ENCODE peak calls at places on chromosomes 1 and 21, in five cellular contexts. One of them, this sample, is unnamed.

GRCh38 chr1:203672354-203672753 is 45.7 kb downstream of the ATP2B4 start:
- DNase-seq in GM12878: no peak
- DNase-seq in HCT116: no peak
- DNase-seq in H1: no peak
- DNase-seq in HepG2: no peak
- DNase-seq in this sample: no peak

GRCh38 chr1:244796719-244797406 is 38.6 kb upstream of the COX20 start:
- DNase-seq in GM12878: no peak
- DNase-seq in HepG2: peak
- DNase-seq in H1: no peak
- DNase-seq in HCT116: peak
- DNase-seq in this sample: peak

GRCh38 chr1:171742577-171742922 is 685 bp upstream of the VAMP4 start:
- DNase-seq in H1: no peak
- DNase-seq in HCT116: no peak
- DNase-seq in GM12878: no peak
- DNase-seq in HepG2: no peak
- DNase-seq in this sample: peak

GRCh38 chr21:33767236-33767635 is 124.9 kb downstream of the ITSN1 start:
- DNase-seq in HCT116: no peak
- DNase-seq in GM12878: no peak
- DNase-seq in HepG2: no peak
- DNase-seq in H1: no peak
- DNase-seq in this sample: no peak

GRCh38 chr21:37373539-37373938 is 7.0 kb downstream of the DYRK1A start:
- DNase-seq in H1: no peak
- DNase-seq in GM12878: no peak
- DNase-seq in HepG2: no peak
- DNase-seq in HCT116: no peak
- DNase-seq in this sample: peak

GRCh38 chr1:164707868-164708331 is 148.9 kb downstream of the PBX1 start:
- DNase-seq in GM12878: no peak
- DNase-seq in H1: no peak
- DNase-seq in HepG2: no peak
- DNase-seq in HCT116: peak
- DNase-seq in this sample: no peak

GRCh38 chr1:41664861-41665640 is 180.6 kb upstream of the EDN2 start:
- DNase-seq in HCT116: peak
- DNase-seq in HepG2: no peak
- DNase-seq in H1: peak
- DNase-seq in GM12878: no peak
- DNase-seq in this sample: no peak

GRCh38 chr1:111354584-111354983 is 63.9 kb downstream of the CHIA start:
- DNase-seq in HepG2: no peak
- DNase-seq in GM12878: no peak
- DNase-seq in HCT116: no peak
- DNase-seq in H1: no peak
- DNase-seq in this sample: no peak

GRCh38 chr1:111302374-111302773 is 11.7 kb downstream of the CHIA start:
- DNase-seq in GM12878: no peak
- DNase-seq in H1: no peak
- DNase-seq in HepG2: no peak
- DNase-seq in HCT116: no peak
- DNase-seq in this sample: no peak

GRCh38 chr21:37461494-37461893 is 94.9 kb downstream of the DYRK1A start:
- DNase-seq in HepG2: no peak
- DNase-seq in HCT116: no peak
- DNase-seq in H1: no peak
- DNase-seq in GM12878: peak
- DNase-seq in this sample: no peak

GRCh38 chr1:100530901-100531487 is 6.9 kb upstream of the GPR88 start:
- DNase-seq in GM12878: peak
- DNase-seq in H1: no peak
- DNase-seq in HepG2: no peak
- DNase-seq in HCT116: no peak
- DNase-seq in this sample: no peak

GRCh38 chr1:19612516-19612915 is 31.6 kb upstream of the NBL1 start:
- DNase-seq in GM12878: no peak
- DNase-seq in HCT116: no peak
- DNase-seq in HepG2: no peak
- DNase-seq in H1: no peak
- DNase-seq in this sample: peak

GRCh38 chr1:64983110-64983509 is 16.8 kb upstream of the JAK1 start:
- DNase-seq in HCT116: no peak
- DNase-seq in HepG2: peak
- DNase-seq in H1: no peak
- DNase-seq in GM12878: no peak
- DNase-seq in this sample: no peak

GRCh38 chr21:32812035-32812434 is 40.5 kb upstream of the PAXBP1 start:
- DNase-seq in GM12878: no peak
- DNase-seq in HepG2: no peak
- DNase-seq in H1: no peak
- DNase-seq in HCT116: no peak
- DNase-seq in this sample: no peak

GRCh38 chr1:151972533-151973270 is 21.0 kb downstream of the S100A10 start:
- DNase-seq in HCT116: peak
- DNase-seq in H1: no peak
- DNase-seq in GM12878: no peak
- DNase-seq in HepG2: no peak
- DNase-seq in this sample: peak

GRCh38 chr1:93629101-93630059 is 52.3 kb downstream of the BCAR3 start:
- DNase-seq in HepG2: peak
- DNase-seq in H1: no peak
- DNase-seq in GM12878: peak
- DNase-seq in HCT116: peak
- DNase-seq in this sample: peak

GRCh38 chr1:168623838-168624237 is 47.4 kb downstream of the XCL1 start:
- DNase-seq in HepG2: no peak
- DNase-seq in HCT116: no peak
- DNase-seq in H1: no peak
- DNase-seq in GM12878: no peak
- DNase-seq in this sample: no peak

GRCh38 chr1:41483960-41484844 is at the start of gene EDN2:
- DNase-seq in H1: no peak
- DNase-seq in GM12878: no peak
- DNase-seq in HCT116: no peak
- DNase-seq in HepG2: no peak
- DNase-seq in this sample: no peak

GRCh38 chr1:9628541-9629444 is 22.7 kb upstream of the PIK3CD start:
- DNase-seq in HCT116: no peak
- DNase-seq in HepG2: no peak
- DNase-seq in GM12878: peak
- DNase-seq in H1: no peak
- DNase-seq in this sample: no peak

GRCh38 chr21:37292946-37293345 is 25.8 kb upstream of the VPS26C start:
- DNase-seq in GM12878: no peak
- DNase-seq in HepG2: no peak
- DNase-seq in H1: no peak
- DNase-seq in HCT116: no peak
- DNase-seq in this sample: no peak

GRCh38 chr1:36093919-36094318 is 5.2 kb downstream of the ADPRS start:
- DNase-seq in HCT116: no peak
- DNase-seq in HepG2: no peak
- DNase-seq in GM12878: no peak
- DNase-seq in H1: no peak
- DNase-seq in this sample: no peak

GRCh38 chr1:27522148-27522859 is 32.3 kb upstream of the WASF2 start:
- DNase-seq in HCT116: no peak
- DNase-seq in H1: no peak
- DNase-seq in GM12878: no peak
- DNase-seq in HepG2: peak
- DNase-seq in this sample: no peak

GRCh38 chr1:113074237-113074636 is 1.2 kb downstream of the LRIG2 start:
- DNase-seq in HCT116: no peak
- DNase-seq in GM12878: peak
- DNase-seq in HepG2: no peak
- DNase-seq in H1: no peak
- DNase-seq in this sample: no peak

GRCh38 chr1:63063367-63063766 is 259.0 kb upstream of the FOXD3 start:
- DNase-seq in HepG2: no peak
- DNase-seq in H1: no peak
- DNase-seq in HCT116: no peak
- DNase-seq in GM12878: no peak
- DNase-seq in this sample: no peak

GRCh38 chr1:231170875-231171274 is 9.0 kb downstream of the TRIM67 start:
- DNase-seq in HCT116: no peak
- DNase-seq in H1: no peak
- DNase-seq in HepG2: peak
- DNase-seq in GM12878: no peak
- DNase-seq in this sample: peak

GRCh38 chr1:84103197-84103992 is 40.7 kb upstream of the PRKACB start:
- DNase-seq in GM12878: no peak
- DNase-seq in HCT116: peak
- DNase-seq in HepG2: peak
- DNase-seq in H1: no peak
- DNase-seq in this sample: peak

GRCh38 chr1:180765156-180765555 is 133.3 kb downstream of the XPR1 start:
- DNase-seq in H1: no peak
- DNase-seq in HepG2: no peak
- DNase-seq in GM12878: no peak
- DNase-seq in HCT116: no peak
- DNase-seq in this sample: no peak

GRCh38 chr1:218112862-218113261 is 172.2 kb upstream of the RRP15 start:
- DNase-seq in HCT116: peak
- DNase-seq in GM12878: no peak
- DNase-seq in H1: no peak
- DNase-seq in HepG2: no peak
- DNase-seq in this sample: no peak

GRCh38 chr21:26732442-26733221 is 112.6 kb downstream of the ADAMTS1 start:
- DNase-seq in H1: peak
- DNase-seq in GM12878: no peak
- DNase-seq in HCT116: no peak
- DNase-seq in HepG2: peak
- DNase-seq in this sample: no peak

GRCh38 chr1:27940870-27941269 is 6.1 kb downstream of the SMPDL3B start:
- DNase-seq in HepG2: no peak
- DNase-seq in GM12878: no peak
- DNase-seq in HCT116: no peak
- DNase-seq in H1: no peak
- DNase-seq in this sample: no peak

GRCh38 chr21:40051801-40052200 is 184.6 kb downstream of the PCP4 start:
- DNase-seq in GM12878: no peak
- DNase-seq in HCT116: no peak
- DNase-seq in HepG2: no peak
- DNase-seq in H1: no peak
- DNase-seq in this sample: no peak

GRCh38 chr1:30692201-30692947 is 31.0 kb downstream of the MATN1 start:
- DNase-seq in HepG2: no peak
- DNase-seq in GM12878: no peak
- DNase-seq in H1: no peak
- DNase-seq in HCT116: no peak
- DNase-seq in this sample: no peak

GRCh38 chr1:30694248-30695175 is 28.9 kb downstream of the MATN1 start:
- DNase-seq in H1: no peak
- DNase-seq in GM12878: no peak
- DNase-seq in HepG2: no peak
- DNase-seq in HCT116: no peak
- DNase-seq in this sample: no peak

GRCh38 chr1:30692948-30693301 is 30.5 kb downstream of the MATN1 start:
- DNase-seq in HCT116: no peak
- DNase-seq in GM12878: no peak
- DNase-seq in HepG2: no peak
- DNase-seq in H1: no peak
- DNase-seq in this sample: no peak

GRCh38 chr1:30693366-30693765 is 30.0 kb downstream of the MATN1 start:
- DNase-seq in HCT116: no peak
- DNase-seq in HepG2: no peak
- DNase-seq in GM12878: no peak
- DNase-seq in H1: no peak
- DNase-seq in this sample: no peak

DNA sequence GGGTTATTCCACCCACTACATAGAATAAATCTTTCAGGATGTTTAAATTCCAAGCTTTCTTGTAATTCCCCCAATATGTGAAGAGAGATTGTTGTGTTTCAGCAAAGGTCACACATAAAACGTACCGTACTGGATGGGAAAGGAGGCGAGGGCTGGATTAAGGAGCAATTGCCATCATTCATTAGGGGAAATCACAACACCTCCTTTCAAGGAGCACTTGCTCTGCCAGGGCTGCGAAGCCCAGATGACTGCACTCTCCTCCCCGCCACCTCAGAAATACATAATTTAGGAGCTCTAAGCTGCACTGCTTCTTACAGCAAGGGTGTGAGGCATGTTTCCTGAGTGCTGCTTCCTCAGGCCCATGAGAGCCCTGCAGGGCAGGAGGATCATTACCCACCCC is 29.6 kb downstream of the MATN1 start:
- DNase-seq in H1: no peak
- DNase-seq in HepG2: no peak
- DNase-seq in HCT116: no peak
- DNase-seq in GM12878: no peak
- DNase-seq in this sample: no peak
- TF ChIP-seq POLR2A in H1: no peak
- TF ChIP-seq POLR2A in HepG2: no peak
- TF ChIP-seq POLR2A in HCT116: no peak
- TF ChIP-seq POLR2A in GM12878: no peak
- TF ChIP-seq POLR2A in this sample: no peak

GRCh38 chr1:46569909-46570725 is 18.7 kb upstream of the KNCN start:
- DNase-seq in HepG2: no peak
- DNase-seq in GM12878: no peak
- DNase-seq in HCT116: no peak
- DNase-seq in H1: no peak
- DNase-seq in this sample: no peak
- TF ChIP-seq ZNF274 in HepG2: no peak
- TF ChIP-seq ZNF274 in GM12878: no peak
- TF ChIP-seq ZNF274 in HCT116: no peak
- TF ChIP-seq ZNF274 in H1: no peak
- TF ChIP-seq ZNF274 in this sample: no peak

GRCh38 chr1:4108741-4109625 is 208.9 kb upstream of the C1orf174 start:
- DNase-seq in HepG2: no peak
- DNase-seq in HCT116: no peak
- DNase-seq in H1: no peak
- DNase-seq in GM12878: no peak
- DNase-seq in this sample: no peak
- H3K27ac ChIP-seq in HepG2: no peak
- H3K27ac ChIP-seq in HCT116: no peak
- H3K27ac ChIP-seq in H1: no peak
- H3K27ac ChIP-seq in GM12878: no peak
- H3K27ac ChIP-seq in this sample: no peak

GRCh38 chr1:8572106-8572505 is 245.3 kb downstream of the RERE start:
- DNase-seq in HepG2: peak
- DNase-seq in H1: no peak
- DNase-seq in GM12878: no peak
- DNase-seq in HCT116: no peak
- DNase-seq in this sample: no peak

GRCh38 chr1:8568837-8569236 is 248.6 kb downstream of the RERE start:
- DNase-seq in H1: no peak
- DNase-seq in GM12878: no peak
- DNase-seq in HCT116: no peak
- DNase-seq in HepG2: no peak
- DNase-seq in this sample: no peak

GRCh38 chr1:8570435-8570834 is 247.0 kb downstream of the RERE start:
- DNase-seq in H1: no peak
- DNase-seq in HCT116: no peak
- DNase-seq in GM12878: no peak
- DNase-seq in HepG2: no peak
- DNase-seq in this sample: no peak

GRCh38 chr1:8569242-8569641 is 248.2 kb downstream of the RERE start:
- DNase-seq in HepG2: no peak
- DNase-seq in GM12878: no peak
- DNase-seq in HCT116: no peak
- DNase-seq in H1: no peak
- DNase-seq in this sample: no peak

GRCh38 chr1:8571200-8571984 is 246.0 kb downstream of the RERE start:
- DNase-seq in GM12878: no peak
- DNase-seq in HCT116: no peak
- DNase-seq in H1: no peak
- DNase-seq in HepG2: peak
- DNase-seq in this sample: peak
- TF ChIP-seq POLR2A in GM12878: no peak
- TF ChIP-seq POLR2A in HCT116: no peak
- TF ChIP-seq POLR2A in H1: no peak
- TF ChIP-seq POLR2A in HepG2: no peak
- TF ChIP-seq POLR2A in this sample: no peak